ENCODE peak calls at places on chromosomes 6 and 20, in nine cellular contexts. P is lower lobe of right lung, N is tibial artery, F is right atrium auricular region, Q is brain microvascular endothelial cell, T is fibroblast of pulmonary artery, C is cardiac fibroblast, O is WERI-Rb-1, G is fibroblast of the aortic adventitia. Y is an unnamed sample.

GRCh38 chr20:61980647-61981583 is 84.8 kb downstream of the TAF4 start:
- DNase-seq in O (no peak), G (peak; percentile 9), T (peak; percentile 53), N (no peak), C (peak; percentile 41), P (no peak), F (no peak), Q (peak; percentile 50), Y (peak; percentile 46)

GRCh38 chr6:75488026-75488425 is 5.6 kb downstream of the FILIP1 start:
- DNase-seq in O (no peak), Q (peak; percentile 66), G (peak; percentile 89), P (no peak), N (peak; percentile 37), C (peak; percentile 92), F (no peak), T (peak; percentile 92), Y (no peak)

GRCh38 chr6:139367810-139368321 is 6.6 kb downstream of the CITED2 start:
- DNase-seq in F (no peak), N (no peak), T (peak; percentile 28), G (peak; percentile 23), P (no peak), Q (peak; percentile 31), C (peak; percentile 27), O (no peak), Y (no peak)

GRCh38 chr6:121810346-121811032 is 375.0 kb downstream of the GJA1 start:
- DNase-seq in G (no peak), Q (no peak), P (no peak), O (no peak), N (no peak), F (no peak), T (no peak), C (no peak), Y (no peak)

GRCh38 chr6:72328775-72329174 is 293.1 kb upstream of the KCNQ5 start:
- DNase-seq in F (no peak), G (no peak), P (no peak), O (no peak), C (peak; percentile 72), N (no peak), T (peak; percentile 48), Q (no peak), Y (no peak)

GRCh38 chr6:83852528-83853177 is 507 bp upstream of the RIPPLY2 start:
- DNase-seq in C (no peak), N (no peak), G (no peak), F (no peak), O (no peak), T (no peak), P (no peak), Q (no peak), Y (no peak)

GRCh38 chr6:153031335-153031955 is 28.9 kb upstream of the MTRF1L start:
- DNase-seq in T (peak; percentile 25), G (peak; percentile 9), P (no peak), N (no peak), F (no peak), C (peak; percentile 63), Q (no peak), O (no peak), Y (no peak)

GRCh38 chr6:113170454-113170853 is 686.7 kb upstream of the MARCKS start:
- DNase-seq in P (no peak), Q (no peak), T (no peak), C (no peak), N (no peak), G (no peak), O (no peak), F (no peak), Y (no peak)

GRCh38 chr20:56411759-56412472 is at the start of gene CASS4:
- DNase-seq in O (no peak), G (peak; percentile 78), F (no peak), N (no peak), Q (peak; percentile 91), T (peak; percentile 97), P (no peak), C (peak; percentile 72), Y (no peak)

GRCh38 chr6:88709819-88710246 is 253.6 kb downstream of the RNGTT start:
- DNase-seq in P (no peak), C (no peak), N (no peak), G (no peak), F (no peak), Q (no peak), T (no peak), O (no peak), Y (no peak)

GRCh38 chr6:15429146-15430110 is 183.6 kb downstream of the JARID2 start:
- DNase-seq in Q (peak; percentile 76), N (no peak), G (peak; percentile 34), O (no peak), P (no peak), F (no peak), C (peak; percentile 82), T (peak; percentile 78), Y (no peak)

GRCh38 chr6:15433517-15433874 is 187.6 kb downstream of the JARID2 start:
- DNase-seq in P (no peak), Q (no peak), O (no peak), N (no peak), G (no peak), F (no peak), T (no peak), C (no peak), Y (no peak)

GRCh38 chr6:15431762-15432495 is 186.1 kb downstream of the JARID2 start:
- DNase-seq in Q (peak; percentile 25), N (no peak), G (peak; percentile 54), T (peak; percentile 62), O (peak; percentile 53), C (peak; percentile 53), F (no peak), P (peak; percentile 57), Y (no peak)

GRCh38 chr6:15430181-15430580 is 184.3 kb downstream of the JARID2 start:
- DNase-seq in F (no peak), O (no peak), Q (no peak), T (peak; percentile 59), P (no peak), N (no peak), C (no peak), G (no peak), Y (no peak)

DNA sequence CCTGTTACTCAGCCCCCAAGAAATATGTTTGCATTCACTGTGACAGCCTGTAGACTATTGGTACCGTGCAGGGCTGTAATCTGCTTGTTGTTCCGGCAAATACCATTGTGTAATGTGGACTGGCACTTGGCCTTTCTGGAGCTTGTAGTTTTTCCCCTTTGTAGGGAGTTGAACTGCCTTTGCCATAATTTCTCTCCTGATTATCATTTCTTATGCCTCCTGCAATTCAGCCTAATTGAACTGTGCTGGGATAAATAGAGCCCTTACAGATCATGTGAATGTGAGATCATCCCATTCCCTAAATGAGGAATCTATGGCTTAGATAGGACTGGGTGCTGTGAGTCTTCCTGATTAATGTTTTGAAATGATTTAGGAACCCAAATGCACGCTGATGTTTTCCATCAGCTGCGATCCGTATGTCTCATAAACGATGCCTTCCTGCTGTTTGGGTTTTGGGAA is 185.1 kb downstream of the JARID2 start:
- DNase-seq in G (peak; percentile 32), F (no peak), T (peak; percentile 69), N (no peak), P (no peak), O (no peak), Q (no peak), C (peak; percentile 37), Y (no peak)
- H3K4me3 ChIP-seq in G (no peak overlapping the region), F (no peak overlapping the region), T (no peak overlapping the region), N (no peak overlapping the region), P (no peak overlapping the region), O (no peak overlapping the region), Q (no peak overlapping the region), C (no peak overlapping the region), Y (no peak overlapping the region)

DNA sequence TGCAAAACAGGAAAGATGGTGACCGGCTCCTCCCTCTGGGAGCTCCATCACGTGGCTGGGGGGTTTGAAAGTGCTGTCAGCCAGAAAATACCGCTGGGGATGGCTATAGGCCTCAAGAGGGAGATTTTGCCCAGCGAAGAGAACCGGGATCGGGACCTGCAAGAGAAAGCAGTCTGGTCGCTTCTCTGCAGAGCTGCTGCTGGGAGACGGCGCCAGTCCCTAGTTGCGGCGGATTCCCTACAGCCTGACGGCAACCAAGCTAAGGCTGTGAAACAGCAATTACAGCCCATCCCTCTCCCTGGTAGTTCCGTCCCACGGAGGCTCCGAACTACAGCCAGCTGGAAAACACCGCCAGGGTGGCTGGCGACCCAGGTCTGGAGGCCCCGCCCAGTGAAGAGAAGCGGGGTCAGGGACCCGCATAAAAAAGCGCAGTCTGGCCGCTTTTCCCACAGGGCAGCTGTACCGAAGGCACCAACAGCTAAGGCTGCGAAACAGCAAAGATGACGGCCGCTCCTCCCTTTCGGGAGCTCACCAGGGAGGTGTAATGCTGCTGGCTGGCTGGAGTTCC is 238.1 kb upstream of the IRAK1BP1 start:
- DNase-seq in P (no peak), F (no peak), N (no peak), C (peak; percentile 53), O (no peak), G (peak; percentile 32), T (peak; percentile 54), Q (peak; percentile 45), Y (no peak)
- H3K4me3 ChIP-seq in P (peak overlapping the region; percentile 28), F (no peak overlapping the region), N (peak overlapping the region; percentile 48), C (peak overlapping the region; percentile 49), O (no peak overlapping the region), G (peak overlapping the region; percentile 49), T (peak overlapping the region; percentile 51), Q (peak overlapping the region; percentile 62), Y (peak overlapping the region; percentile 63)

GRCh38 chr6:15267221-15267620 is 21.4 kb downstream of the JARID2 start:
- DNase-seq in T (no peak), C (no peak), O (no peak), P (no peak), Q (no peak), G (no peak), F (no peak), N (no peak), Y (no peak)

GRCh38 chr6:15264902-15265761 is 19.3 kb downstream of the JARID2 start:
- DNase-seq in Q (no peak), O (no peak), C (peak; percentile 82), N (no peak), P (peak; percentile 46), G (no peak), T (peak; percentile 51), F (no peak), Y (peak; percentile 48)

GRCh38 chr6:15266423-15266996 is 20.6 kb downstream of the JARID2 start:
- DNase-seq in P (peak; percentile 48), O (no peak), G (no peak), T (no peak), F (no peak), N (no peak), Q (no peak), C (peak; percentile 68), Y (peak; percentile 33)

GRCh38 chr6:15264412-15264811 is 18.5 kb downstream of the JARID2 start:
- DNase-seq in T (no peak), Q (no peak), G (no peak), P (no peak), C (no peak), F (no peak), N (no peak), O (no peak), Y (no peak)

GRCh38 chr6:15265787-15266186 is 19.9 kb downstream of the JARID2 start:
- DNase-seq in T (no peak), G (no peak), Q (no peak), O (no peak), N (no peak), F (no peak), C (peak; percentile 65), P (no peak), Y (no peak)
- H3K4me3 ChIP-seq in T (no peak overlapping the region), G (no peak overlapping the region), Q (no peak overlapping the region), O (no peak overlapping the region), N (no peak overlapping the region), F (no peak overlapping the region), C (peak overlapping the region; percentile 22), P (no peak overlapping the region), Y (peak overlapping the region; percentile 37)

DNA sequence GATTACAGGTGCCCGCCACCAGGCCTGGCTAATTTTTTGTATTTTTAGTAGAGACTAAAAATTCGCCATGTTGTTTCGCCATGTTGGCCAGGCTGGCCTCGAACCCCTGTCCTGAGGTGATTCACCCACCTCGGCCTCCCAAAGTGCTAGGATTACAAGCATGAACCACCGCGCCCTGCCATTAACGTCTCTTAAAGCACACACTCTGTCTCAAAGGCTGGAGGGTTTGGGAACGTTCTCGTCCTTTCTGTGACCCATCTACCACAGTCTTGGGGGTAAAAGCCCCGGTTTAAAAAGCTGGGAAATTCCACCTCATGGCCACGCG is 57.8 kb upstream of the ARID1B start:
- DNase-seq in P (no peak), N (no peak), G (no peak), F (no peak), Q (peak; percentile 25), C (no peak), O (no peak), T (no peak), Y (no peak)
- H3K4me3 ChIP-seq in P (peak overlapping the region; percentile 50), N (peak overlapping the region; percentile 52), G (no peak overlapping the region), F (no peak overlapping the region), Q (peak overlapping the region; percentile 27), C (peak overlapping the region; percentile 39), O (no peak overlapping the region), T (peak overlapping the region; percentile 37), Y (peak overlapping the region; percentile 60)

Y was measured in left ventricle myocardium inferior.